ENCODE peak calls at places on chromosomes 16 and 17, in seven cellular contexts. K, W, N, I, V, S and R are unnamed samples. For H3K4me1, the result is how much of the 10 kb centered on the place peaks cover.

GRCh38 chr17:1229354-1229890 is 40.8 kb upstream of the BHLHA9 start:
- DNase-seq in I (peak), V (peak), W (peak), K (peak), N (peak), S (peak), R (peak)

GRCh38 chr17:80220709-80221215 is 535 bp downstream of the SLC26A11 start:
- DNase-seq in S (no peak), V (no peak), W (peak), K (no peak), I (peak), N (peak), R (no peak)

GRCh38 chr17:75684249-75684648 is 17.1 kb downstream of the SAP30BP start:
- DNase-seq in K (peak), I (no peak), S (no peak), V (no peak), W (no peak), N (no peak), R (no peak)

GRCh38 chr17:4895676-4896331 is 3.5 kb upstream of the C17orf107 start:
- DNase-seq in W (no peak), V (no peak), S (no peak), K (no peak), N (no peak), I (no peak), R (no peak)

GRCh38 chr16:89712476-89712805 is 8.3 kb downstream of the VPS9D1 start:
- DNase-seq in V (no peak), S (no peak), N (no peak), W (no peak), I (peak), K (no peak), R (no peak)

GRCh38 chr17:68378202-68379149 is 78.8 kb downstream of the WIPI1 start:
- DNase-seq in S (peak), N (peak), V (peak), I (peak), K (peak), W (peak), R (peak)

GRCh38 chr16:50378417-50378816 is 9.6 kb upstream of the BRD7 start:
- DNase-seq in K (no peak), N (no peak), S (no peak), I (no peak), V (peak), W (no peak), R (no peak)

GRCh38 chr17:65020284-65020683 is 36.3 kb downstream of the GNA13 start:
- DNase-seq in I (peak), W (no peak), V (no peak), N (no peak), K (no peak), S (no peak), R (no peak)

GRCh38 chr16:24499193-24499814 is 40.1 kb upstream of the RBBP6 start:
- DNase-seq in S (peak), K (no peak), I (peak), N (no peak), V (no peak), W (no peak), R (no peak)

GRCh38 chr16:66617728-66618127 is 13.2 kb downstream of the CMTM3 start:
- DNase-seq in V (no peak), S (no peak), K (peak), W (no peak), N (no peak), I (peak), R (no peak)

GRCh38 chr17:78175643-78175981 is 7.2 kb downstream of the SYNGR2 start:
- DNase-seq in S (no peak), W (no peak), V (no peak), N (no peak), I (no peak), K (no peak), R (no peak)

GRCh38 chr16:27532088-27532810 is 17.5 kb downstream of the GTF3C1 start:
- DNase-seq in I (no peak), V (no peak), W (no peak), N (no peak), S (no peak), K (peak), R (no peak)

GRCh38 chr16:27528294-27528693 is 21.4 kb downstream of the GTF3C1 start:
- DNase-seq in I (no peak), V (no peak), N (no peak), K (no peak), W (no peak), S (peak), R (no peak)

GRCh38 chr16:27526169-27526568 is 23.5 kb downstream of the GTF3C1 start:
- DNase-seq in V (peak), K (peak), W (no peak), N (no peak), I (peak), S (no peak), R (no peak)

GRCh38 chr16:27529962-27530361 is 19.8 kb downstream of the GTF3C1 start:
- DNase-seq in I (peak), S (peak), K (peak), W (no peak), V (no peak), N (no peak), R (no peak)

GRCh38 chr16:27531186-27531585 is 18.5 kb downstream of the GTF3C1 start:
- DNase-seq in K (peak), S (no peak), I (no peak), N (no peak), W (no peak), V (no peak), R (no peak)
- H3K4me1 ChIP-seq in K (under half), S (under half), I (under half), N (under half), W (under half), V (under half), R (under half)

GRCh38 chr16:27326738-27327585 is 13.2 kb downstream of the IL4R start:
- DNase-seq in I (peak), S (peak), V (peak), N (peak), W (peak), K (peak), R (peak)

GRCh38 chr16:27326251-27326650 is 12.5 kb downstream of the IL4R start:
- DNase-seq in K (no peak), N (no peak), S (no peak), V (no peak), I (no peak), W (no peak), R (no peak)

GRCh38 chr16:27323781-27324561 is 10.2 kb downstream of the IL4R start:
- DNase-seq in K (peak), S (peak), W (peak), I (no peak), N (no peak), V (no peak), R (no peak)

GRCh38 chr16:27324851-27325301 is 11.1 kb downstream of the IL4R start:
- DNase-seq in S (peak), N (no peak), I (no peak), W (peak), V (no peak), K (peak), R (no peak)

GRCh38 chr16:27325736-27326135 is 12.0 kb downstream of the IL4R start:
- DNase-seq in S (peak), V (no peak), I (no peak), N (no peak), K (peak), W (peak), R (no peak)
- H3K4me1 ChIP-seq in S (under half), V (under half), I (under half), N (under half), K (half or more), W (under half), R (under half)

GRCh38 chr17:32673964-32674363 is 187.2 kb downstream of the CDK5R1 start:
- DNase-seq in W (no peak), V (no peak), I (no peak), K (no peak), N (no peak), S (no peak), R (no peak)
- H3K4me1 ChIP-seq in W (under half), V (under half), I (under half), K (under half), N (under half), S (under half), R (under half)

DNA sequence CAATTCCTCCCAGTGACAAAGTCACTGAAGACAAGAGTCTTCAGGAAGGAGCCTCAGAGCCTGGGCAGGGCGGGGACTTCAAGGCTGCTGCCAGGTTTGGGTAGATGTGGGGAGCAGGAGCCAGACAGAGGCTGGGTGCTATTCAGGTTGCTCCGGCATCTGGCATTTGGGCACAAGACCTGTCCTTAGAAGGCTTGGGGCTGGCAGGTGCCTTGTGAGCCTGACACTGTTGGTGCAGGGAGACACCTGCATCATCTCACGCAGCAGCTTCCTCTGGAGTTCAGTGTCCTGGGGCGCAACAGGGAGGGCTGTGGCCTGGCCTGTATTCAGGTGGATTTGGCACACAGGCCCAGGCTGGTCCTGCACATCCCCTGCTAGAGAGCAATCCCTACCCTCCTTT is 65.0 kb downstream of the MPRIP start:
- DNase-seq in V (no peak), N (no peak), I (no peak), S (no peak), W (no peak), K (no peak), R (no peak)
- H3K4me1 ChIP-seq in V (under half), N (under half), I (half or more), S (under half), W (under half), K (half or more), R (under half)